ENCODE peak calls at places on chromosome 3, in eight cellular contexts. V is activated naive CD8-positive, alpha-beta T cell treated with anti-CD3 and anti-CD28 coated beads, Interleukin-2, amount 50 U/mL, for 16 hours; N is MCF 10A; F is Right ventricle myocardium inferior; C is HuH-7; H is skeletal muscle cell; D is substantia nigra; P is nephron progenitor cell. W is an unnamed sample.

GRCh38 chr3:15102256-15102655 is 3.3 kb upstream of the RBSN start:
- DNase-seq in V (no peak), N (peak; percentile 89), F (peak; percentile 84), C (no peak), H (no peak), D (peak; percentile 69), P (no peak), W (peak; percentile 91)

GRCh38 chr3:70108072-70108471 is 108.5 kb downstream of the SAMMSON start:
- DNase-seq in V (no peak), N (peak; percentile 53), F (no peak), C (peak; percentile 1), H (no peak), D (no peak), P (peak; percentile 44), W (no peak)

GRCh38 chr3:86990734-86991481 is at the start of gene VGLL3:
- DNase-seq in V (no peak), N (peak; percentile 80), F (peak; percentile 84), C (peak; percentile 51), H (peak; percentile 85), D (no peak), P (peak; percentile 78), W (peak; percentile 75)

GRCh38 chr3:50873376-50874157 is 198.8 kb downstream of the DOCK3 start:
- DNase-seq in V (no peak), N (no peak), F (no peak), C (no peak), H (no peak), D (no peak), P (no peak), W (no peak)

GRCh38 chr3:161096771-161097367 is 8.3 kb downstream of the B3GALNT1 start:
- DNase-seq in V (no peak), N (peak; percentile 42), F (no peak), C (peak; percentile 7), H (no peak), D (no peak), P (no peak), W (no peak)

GRCh38 chr3:13617981-13618380 is 69.1 kb downstream of the FBLN2 start:
- DNase-seq in V (no peak), N (no peak), F (peak; percentile 45), C (no peak), H (no peak), D (no peak), P (no peak), W (peak; percentile 8)

GRCh38 chr3:15964605-15965061 is 166.9 kb upstream of the ANKRD28 start:
- DNase-seq in V (no peak), N (no peak), F (no peak), C (no peak), H (no peak), D (no peak), P (no peak), W (no peak)

GRCh38 chr3:28139967-28140634 is 101.3 kb upstream of the CMC1 start:
- DNase-seq in V (no peak), N (peak; percentile 18), F (no peak), C (no peak), H (no peak), D (no peak), P (no peak), W (no peak)

GRCh38 chr3:20060924-20061323 is 20.7 kb downstream of the KAT2B start:
- DNase-seq in V (no peak), N (peak; percentile 68), F (no peak), C (no peak), H (no peak), D (no peak), P (no peak), W (no peak)

GRCh38 chr3:79467721-79468120 is 300.1 kb downstream of the ROBO1 start:
- DNase-seq in V (no peak), N (peak; percentile 47), F (no peak), C (no peak), H (no peak), D (no peak), P (no peak), W (no peak)

GRCh38 chr3:138381950-138382715 is 33.8 kb downstream of the MRAS start:
- DNase-seq in V (no peak), N (peak; percentile 82), F (peak; percentile 86), C (peak; percentile 42), H (peak; percentile 39), D (peak; percentile 70), P (no peak), W (peak; percentile 82)